ENCODE peak calls at places on chromosomes 1 and 21, in seven cellular contexts. U is lower lobe of right lung, M is fibroblast of pulmonary artery, G is esophagus squamous epithelium, N is neural crest cell, Z is right lobe of liver, J is AG09319. L is an unnamed sample.

GRCh38 chr1:238681451-238681850 is 704.9 kb upstream of the CHRM3 start:
- DNase-seq in U (no peak), M (peak), G (no peak), N (no peak), Z (no peak), J (no peak), L (no peak)

GRCh38 chr1:164672610-164673009 is 113.6 kb downstream of the PBX1 start:
- DNase-seq in U (no peak), M (no peak), G (no peak), N (no peak), Z (no peak), J (no peak), L (no peak)

GRCh38 chr1:229889031-229889517 is 178.0 kb upstream of the GALNT2 start:
- DNase-seq in U (no peak), M (no peak), G (no peak), N (no peak), Z (no peak), J (no peak), L (no peak)

GRCh38 chr21:32370971-32371766 is 21.6 kb downstream of the URB1 start:
- DNase-seq in U (no peak), M (peak), G (no peak), N (no peak), Z (no peak), J (no peak), L (no peak)

GRCh38 chr1:84366786-84367185 is 31.5 kb upstream of the DNASE2B start:
- DNase-seq in U (no peak), M (peak), G (no peak), N (no peak), Z (no peak), J (peak), L (no peak)

GRCh38 chr1:96524100-96524499 is 197.5 kb upstream of the PTBP2 start:
- DNase-seq in U (no peak), M (peak), G (no peak), N (no peak), Z (no peak), J (no peak), L (no peak)

GRCh38 chr1:15141933-15142647 is 11.5 kb upstream of the TMEM51 start:
- DNase-seq in U (no peak), M (peak), G (no peak), N (no peak), Z (no peak), J (no peak), L (no peak)

GRCh38 chr1:193680924-193681316 is 494.5 kb upstream of the B3GALT2 start:
- DNase-seq in U (no peak), M (no peak), G (no peak), N (no peak), Z (no peak), J (no peak), L (no peak)

GRCh38 chr1:69404486-69404885 is 163.2 kb upstream of the LRRC7 start:
- DNase-seq in U (no peak), M (no peak), G (no peak), N (no peak), Z (no peak), J (no peak), L (no peak)

GRCh38 chr1:92184632-92185031 is 33.1 kb upstream of the C1orf146 start:
- DNase-seq in U (no peak), M (peak), G (no peak), N (no peak), Z (no peak), J (peak), L (no peak)

GRCh38 chr1:220879509-220880366 is 495 bp downstream of the HLX start:
- DNase-seq in U (peak), M (peak), G (no peak), N (no peak), Z (peak), J (no peak), L (peak)

GRCh38 chr1:96559707-96560588 is 161.6 kb upstream of the PTBP2 start:
- DNase-seq in U (peak), M (peak), G (no peak), N (no peak), Z (peak), J (peak), L (no peak)

GRCh38 chr21:38012700-38013099 is 96.4 kb upstream of the KCNJ6 start:
- DNase-seq in U (no peak), M (no peak), G (no peak), N (no peak), Z (no peak), J (no peak), L (no peak)

GRCh38 chr1:49183489-49183888 is 406.8 kb upstream of the BEND5 start:
- DNase-seq in U (no peak), M (no peak), G (no peak), N (no peak), Z (no peak), J (no peak), L (no peak)

GRCh38 chr1:187928288-187928687 is 1099.5 kb downstream of the PLA2G4A start:
- DNase-seq in U (no peak), M (peak), G (no peak), N (peak), Z (peak), J (no peak), L (peak)

GRCh38 chr1:58815680-58816071 is 31.8 kb upstream of the JUN start:
- DNase-seq in U (no peak), M (peak), G (no peak), N (no peak), Z (peak), J (no peak), L (peak)

GRCh38 chr1:201660931-201661822 is 122.2 kb downstream of the NAV1 start:
- DNase-seq in U (no peak), M (no peak), G (no peak), N (no peak), Z (no peak), J (no peak), L (no peak)

GRCh38 chr21:41610042-41610839 is 102.3 kb upstream of the TMPRSS2 start:
- DNase-seq in U (peak), M (peak), G (no peak), N (peak), Z (peak), J (no peak), L (peak)

GRCh38 chr1:10939654-10940450 is 72.6 kb upstream of the TARDBP start:
- DNase-seq in U (no peak), M (no peak), G (no peak), N (no peak), Z (no peak), J (no peak), L (no peak)

GRCh38 chr1:214993419-214993818 is 89.1 kb upstream of the KCNK2 start:
- DNase-seq in U (no peak), M (no peak), G (no peak), N (no peak), Z (no peak), J (no peak), L (no peak)

GRCh38 chr1:41648230-41648629 is 163.7 kb upstream of the EDN2 start:
- DNase-seq in U (no peak), M (no peak), G (no peak), N (no peak), Z (no peak), J (no peak), L (no peak)

GRCh38 chr1:42756956-42757891 is 9.6 kb downstream of the P3H1 start:
- DNase-seq in U (no peak), M (peak), G (no peak), N (no peak), Z (no peak), J (no peak), L (no peak)

GRCh38 chr1:67969446-67969845 is 81.0 kb downstream of the DIRAS3 start:
- DNase-seq in U (no peak), M (no peak), G (no peak), N (no peak), Z (no peak), J (no peak), L (no peak)

GRCh38 chr1:15260418-15261154 is 13.6 kb downstream of the FHAD1 start:
- DNase-seq in U (no peak), M (peak), G (no peak), N (no peak), Z (no peak), J (no peak), L (no peak)

GRCh38 chr1:12029720-12030339 is 10.5 kb downstream of the MIIP start:
- DNase-seq in U (no peak), M (no peak), G (no peak), N (no peak), Z (no peak), J (no peak), L (no peak)

GRCh38 chr21:36005018-36005417 is 55.3 kb downstream of the SETD4 start:
- DNase-seq in U (no peak), M (no peak), G (no peak), N (no peak), Z (no peak), J (peak), L (no peak)

GRCh38 chr21:33020558-33021100 is 5.1 kb upstream of the OLIG2 start:
- DNase-seq in U (no peak), M (no peak), G (no peak), N (no peak), Z (no peak), J (no peak), L (no peak)

GRCh38 chr1:200346744-200347143 is 63.1 kb downstream of the ZNF281 start:
- DNase-seq in U (no peak), M (no peak), G (no peak), N (no peak), Z (no peak), J (no peak), L (no peak)

GRCh38 chr1:205229916-205230700 is 2.4 kb downstream of the TMCC2 start:
- DNase-seq in U (no peak), M (no peak), G (no peak), N (no peak), Z (no peak), J (no peak), L (no peak)

GRCh38 chr1:222736470-222736869 is 532 bp upstream of the FAM177B start:
- DNase-seq in U (no peak), M (no peak), G (no peak), N (no peak), Z (no peak), J (no peak), L (no peak)

GRCh38 chr1:62367005-62367547 is 47.8 kb upstream of the KANK4 start:
- DNase-seq in U (no peak), M (no peak), G (no peak), N (no peak), Z (no peak), J (no peak), L (no peak)

GRCh38 chr1:63888984-63889383 is 115.2 kb downstream of the ROR1 start:
- DNase-seq in U (no peak), M (no peak), G (no peak), N (no peak), Z (no peak), J (no peak), L (no peak)

GRCh38 chr21:45981641-45982255 is at the start of gene COL6A1:
- DNase-seq in U (peak), M (no peak), G (no peak), N (peak), Z (peak), J (no peak), L (peak)

GRCh38 chr1:47593001-47593568 is 155.2 kb downstream of the FOXD2 start:
- DNase-seq in U (no peak), M (no peak), G (no peak), N (no peak), Z (no peak), J (no peak), L (peak)

GRCh38 chr1:9101510-9102146 is 27.3 kb downstream of the GPR157 start:
- DNase-seq in U (no peak), M (peak), G (no peak), N (peak), Z (no peak), J (peak), L (peak)

GRCh38 chr1:95384570-95384969 is 150.6 kb downstream of the RWDD3 start:
- DNase-seq in U (no peak), M (peak), G (no peak), N (peak), Z (no peak), J (no peak), L (peak)

GRCh38 chr1:14363707-14364413 is 234.6 kb upstream of the KAZN start:
- DNase-seq in U (no peak), M (no peak), G (no peak), N (no peak), Z (no peak), J (no peak), L (no peak)

GRCh38 chr1:35855016-35855700 is 27.9 kb upstream of the AGO1 start:
- DNase-seq in U (no peak), M (no peak), G (no peak), N (no peak), Z (no peak), J (no peak), L (no peak)
- TF ChIP-seq CTCF in U (no peak), M (no peak), G (no peak), N (no peak), Z (no peak), J (no peak), L (no peak)

GRCh38 chr21:19322360-19322759 is 918.8 kb upstream of the TMPRSS15 start:
- DNase-seq in U (no peak), M (peak), G (no peak), N (no peak), Z (no peak), J (no peak), L (no peak)
- TF ChIP-seq CTCF in U (no peak), M (no peak), G (no peak), N (peak), Z (no peak), J (no peak), L (no peak)

GRCh38 chr1:23980006-23980724 is at the start of gene SRSF10:
- DNase-seq in U (peak), M (peak), G (peak), N (peak), Z (peak), J (peak), L (peak)
- TF ChIP-seq CTCF in U (peak), M (peak), G (peak), N (peak), Z (peak), J (peak), L (no peak)

GRCh38 chr1:81114191-81114590 is 686.5 kb upstream of the ADGRL2 start:
- DNase-seq in U (no peak), M (no peak), G (no peak), N (no peak), Z (no peak), J (no peak), L (no peak)
- TF ChIP-seq CTCF in U (no peak), M (no peak), G (no peak), N (no peak), Z (no peak), J (no peak), L (no peak)

DNA sequence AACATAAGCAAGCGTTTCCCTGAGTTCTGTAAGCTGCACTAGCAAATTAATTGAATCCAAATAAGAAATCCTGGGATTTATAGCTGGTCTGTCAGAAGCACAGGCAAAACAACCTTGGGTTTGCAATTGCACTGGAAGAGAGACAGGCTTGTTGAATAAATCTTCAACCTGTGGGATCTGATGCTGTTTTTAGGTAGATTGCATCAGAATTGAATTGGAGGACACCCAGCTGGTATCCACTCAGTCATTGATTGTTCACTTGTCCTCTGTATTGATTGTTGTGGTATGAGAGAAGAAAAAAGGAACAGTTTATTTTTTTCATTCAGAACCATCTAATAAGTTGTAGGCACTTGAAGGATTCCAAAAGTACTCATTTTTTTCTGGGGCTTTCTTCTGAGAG is 497.4 kb downstream of the SIPA1L2 start:
- DNase-seq in U (no peak), M (no peak), G (no peak), N (no peak), Z (no peak), J (no peak), L (no peak)
- TF ChIP-seq CTCF in U (no peak), M (no peak), G (no peak), N (no peak), Z (no peak), J (no peak), L (no peak)

GRCh38 chr1:167057297-167057688 is 32.9 kb downstream of the GPA33 start:
- DNase-seq in U (no peak), M (peak), G (no peak), N (peak), Z (peak), J (no peak), L (peak)
- TF ChIP-seq CTCF in U (peak), M (peak), G (peak), N (peak), Z (peak), J (peak), L (peak)

DNA sequence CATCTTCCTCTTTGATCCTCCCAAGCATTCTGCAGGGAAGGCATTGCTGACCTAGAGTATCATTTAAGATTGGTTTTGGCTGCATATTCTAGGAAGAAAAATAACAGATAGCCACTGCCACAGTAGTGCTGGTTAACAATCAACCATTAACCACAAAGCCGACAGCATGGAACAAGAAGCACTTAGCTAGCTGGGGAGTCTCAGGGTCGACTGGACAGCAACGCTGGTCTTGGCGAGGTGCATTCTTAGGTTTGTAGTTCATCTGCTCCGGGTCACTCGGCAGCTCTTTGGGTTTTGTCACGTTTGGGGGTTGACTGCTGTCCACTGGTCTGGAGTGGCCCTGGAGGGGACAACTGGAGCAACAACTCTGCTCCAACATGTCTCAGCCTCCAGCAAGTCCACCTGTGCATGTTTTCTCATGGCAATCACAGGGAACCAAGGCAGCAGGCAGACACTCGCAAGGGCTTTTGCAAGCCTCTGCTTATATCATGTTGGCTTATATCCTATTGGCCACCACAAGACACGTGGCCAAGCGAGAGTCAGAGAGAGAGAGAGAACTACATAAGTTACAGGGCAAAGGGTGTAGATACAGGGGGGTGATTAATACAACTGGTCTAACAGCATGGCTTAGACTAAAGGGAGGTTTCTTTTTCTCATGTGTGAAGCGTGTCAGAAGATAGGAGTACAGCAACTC is 99.5 kb downstream of the LACTBL1 start:
- DNase-seq in U (no peak), M (no peak), G (no peak), N (no peak), Z (no peak), J (no peak), L (no peak)
- TF ChIP-seq CTCF in U (no peak), M (no peak), G (no peak), N (no peak), Z (no peak), J (no peak), L (no peak)

DNA sequence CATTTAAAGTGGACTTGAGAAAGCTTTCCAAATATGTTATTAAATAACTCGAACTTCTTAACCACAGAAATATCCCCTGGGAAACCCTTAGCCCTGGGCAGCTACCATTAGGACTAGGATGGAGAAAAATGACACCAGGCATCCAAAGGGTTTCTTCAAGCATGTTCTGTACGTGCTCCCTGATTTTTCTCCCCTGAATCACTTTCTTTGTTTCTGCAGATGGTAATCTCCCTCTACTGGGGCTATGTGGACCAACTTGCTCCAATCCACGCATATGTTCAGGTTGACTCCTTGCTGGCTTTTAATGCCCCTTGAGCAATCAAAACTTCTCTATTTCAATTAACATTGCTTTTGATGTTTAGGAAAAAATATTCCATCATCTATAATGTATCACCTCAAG is 312.7 kb upstream of the C1orf87 start:
- DNase-seq in U (no peak), M (peak), G (no peak), N (no peak), Z (no peak), J (no peak), L (no peak)
- TF ChIP-seq CTCF in U (no peak), M (no peak), G (no peak), N (no peak), Z (no peak), J (no peak), L (no peak)

GRCh38 chr1:51627672-51628071 is 10.8 kb downstream of the OSBPL9 start:
- DNase-seq in U (no peak), M (peak), G (no peak), N (no peak), Z (no peak), J (no peak), L (no peak)
- TF ChIP-seq CTCF in U (no peak), M (peak), G (peak), N (peak), Z (peak), J (peak), L (no peak)

GRCh38 chr1:226309398-226310122 is 596 bp upstream of the LIN9 start:
- DNase-seq in U (peak), M (peak), G (no peak), N (peak), Z (peak), J (no peak), L (no peak)
- TF ChIP-seq CTCF in U (no peak), M (peak), G (peak), N (peak), Z (no peak), J (no peak), L (no peak)

L was measured in endothelial cell.